ENCODE peak calls at places on chromosomes 12 and 14, in six cellular contexts. R, X, M, C, O and B are unnamed samples.

GRCh38 chr12:39372929-39373328 is 70.0 kb downstream of the KIF21A start:
- DNase-seq in R (peak; percentile 11), X (no peak), M (no peak), C (no peak), O (no peak), B (no peak)

GRCh38 chr12:46557539-46558373 is 185.2 kb upstream of the SLC38A2 start:
- DNase-seq in R (no peak), X (no peak), M (no peak), C (no peak), O (no peak), B (no peak)

GRCh38 chr12:24480766-24481449 is 468.0 kb downstream of the BCAT1 start:
- DNase-seq in R (no peak), X (no peak), M (no peak), C (no peak), O (no peak), B (no peak)

GRCh38 chr12:117820216-117820907 is 148.4 kb downstream of the KSR2 start:
- DNase-seq in R (no peak), X (no peak), M (no peak), C (no peak), O (no peak), B (no peak)

GRCh38 chr12:80681287-80681686 is 26.1 kb upstream of the MYF6 start:
- DNase-seq in R (no peak), X (no peak), M (no peak), C (no peak), O (no peak), B (no peak)

GRCh38 chr14:39212034-39212433 is 21.7 kb upstream of the MIA2 start:
- DNase-seq in R (no peak), X (no peak), M (no peak), C (no peak), O (no peak), B (no peak)

GRCh38 chr14:53767566-53767965 is 189.1 kb downstream of the BMP4 start:
- DNase-seq in R (no peak), X (no peak), M (no peak), C (peak; percentile 82), O (no peak), B (no peak)

GRCh38 chr12:46549527-46550265 is 177.1 kb upstream of the SLC38A2 start:
- DNase-seq in R (no peak), X (no peak), M (peak; percentile 22), C (no peak), O (no peak), B (no peak)

GRCh38 chr14:58994130-58994529 is 194.3 kb upstream of the DAAM1 start:
- DNase-seq in R (no peak), X (no peak), M (no peak), C (no peak), O (no peak), B (no peak)

GRCh38 chr12:27279836-27280235 is 35.8 kb downstream of the STK38L start:
- DNase-seq in R (no peak), X (no peak), M (no peak), C (no peak), O (no peak), B (no peak)

GRCh38 chr12:47276253-47277070 is 196.7 kb upstream of the AMIGO2 start:
- DNase-seq in R (peak; percentile 51), X (peak; percentile 67), M (no peak), C (no peak), O (peak; percentile 40), B (no peak)

GRCh38 chr12:112375105-112375504 is 7.1 kb downstream of the HECTD4 start:
- DNase-seq in R (no peak), X (no peak), M (no peak), C (peak; percentile 51), O (no peak), B (no peak)

GRCh38 chr12:2924019-2924418 is 33.3 kb downstream of the TULP3 start:
- DNase-seq in R (no peak), X (no peak), M (no peak), C (no peak), O (no peak), B (no peak)

GRCh38 chr14:68464716-68465115 is 328.2 kb downstream of the ZFP36L1 start:
- DNase-seq in R (no peak), X (no peak), M (no peak), C (no peak), O (no peak), B (no peak)

GRCh38 chr12:11822071-11822818 is 172.8 kb downstream of the ETV6 start:
- DNase-seq in R (peak; percentile 16), X (peak; percentile 55), M (no peak), C (peak; percentile 61), O (peak; percentile 12), B (no peak)

GRCh38 chr14:89336338-89336737 is 80.7 kb downstream of the FOXN3 start:
- DNase-seq in R (no peak), X (no peak), M (no peak), C (no peak), O (no peak), B (no peak)